ENCODE peak calls at places on chromosomes 2 and 18, in six cellular contexts. T is activated naive CD4-positive, alpha-beta T cell treated with anti-CD3 and anti-CD28 coated beads, Interleukin-2, amount 50 U/mL, for 72 hours; J is HCT116; X is gastrocnemius medialis; C is T-cell; Y is A549. U is an unnamed sample.
A peak's percentile ranks its signal among the peaks of the same experiment; 100 is the strongest.

GRCh38 chr2:168217920-168218319 is 29.5 kb downstream of the STK39 start:
- ATAC-seq in T (no peak), J (no peak), X (no peak), C (no peak), Y (no peak), U (no peak)

GRCh38 chr2:83103602-83104001 is 1355.5 kb downstream of the SUCLG1 start:
- ATAC-seq in T (no peak), J (no peak), X (no peak), C (no peak), Y (no peak), U (no peak)

GRCh38 chr2:189217546-189217945 is 38.0 kb upstream of the COL5A2 start:
- ATAC-seq in T (no peak), J (no peak), X (no peak), C (no peak), Y (peak; percentile 90), U (no peak)

GRCh38 chr2:70104231-70105111 is 17.2 kb downstream of the PCBP1 start:
- ATAC-seq in T (no peak), J (no peak), X (no peak), C (no peak), Y (no peak), U (no peak)

GRCh38 chr18:34528177-34528576 is 181.9 kb upstream of the DTNA start:
- ATAC-seq in T (no peak), J (no peak), X (no peak), C (no peak), Y (no peak), U (no peak)

GRCh38 chr2:182821172-182821571 is 45.3 kb downstream of the FRZB start:
- ATAC-seq in T (no peak), J (no peak), X (no peak), C (no peak), Y (no peak), U (no peak)

GRCh38 chr18:74507120-74507881 is 11.1 kb downstream of the CNDP2 start:
- ATAC-seq in T (no peak), J (no peak), X (no peak), C (no peak), Y (no peak), U (no peak)

GRCh38 chr2:109690822-109691541 is 76.8 kb downstream of the SOWAHC start:
- ATAC-seq in T (no peak), J (no peak), X (no peak), C (no peak), Y (no peak), U (peak; percentile 89)

GRCh38 chr2:24576617-24577016 is 85.6 kb downstream of the NCOA1 start:
- ATAC-seq in T (peak; percentile 78), J (no peak), X (no peak), C (no peak), Y (no peak), U (no peak)

GRCh38 chr2:160478660-160479059 is 14.9 kb downstream of the RBMS1 start:
- ATAC-seq in T (no peak), J (no peak), X (no peak), C (no peak), Y (no peak), U (no peak)

GRCh38 chr2:176120369-176121307 is 1.9 kb upstream of the HOXD9 start:
- ATAC-seq in T (no peak), J (no peak), X (no peak), C (no peak), Y (no peak), U (no peak)

GRCh38 chr2:219278655-219279150 is 463 bp upstream of the DNAJB2 start:
- ATAC-seq in T (no peak), J (peak; percentile 24), X (peak; percentile 60), C (no peak), Y (no peak), U (no peak)

GRCh38 chr18:35118641-35119040 is 77.4 kb downstream of the MAPRE2 start:
- ATAC-seq in T (no peak), J (no peak), X (peak; percentile 17), C (no peak), Y (no peak), U (no peak)

GRCh38 chr2:200226652-200227426 is 79.7 kb upstream of the SPATS2L start:
- ATAC-seq in T (no peak), J (no peak), X (no peak), C (no peak), Y (no peak), U (no peak)

GRCh38 chr18:23903971-23904370 is 110.6 kb upstream of the TTC39C start:
- ATAC-seq in T (no peak), J (no peak), X (no peak), C (no peak), Y (no peak), U (no peak)

GRCh38 chr2:120436885-120437603 is 91.1 kb downstream of the INHBB start:
- ATAC-seq in T (peak; percentile 33), J (peak; percentile 86), X (peak; percentile 53), C (no peak), Y (peak; percentile 91), U (peak; percentile 65)

GRCh38 chr2:124027182-124027581 is 2.1 kb downstream of the CNTNAP5 start:
- ATAC-seq in T (no peak), J (no peak), X (no peak), C (no peak), Y (peak; percentile 89), U (peak; percentile 67)

GRCh38 chr2:120976501-120977307 is 241.0 kb downstream of the GLI2 start:
- ATAC-seq in T (no peak), J (no peak), X (no peak), C (no peak), Y (no peak), U (no peak)

GRCh38 chr2:230944123-230944653 is 19.1 kb upstream of the GPR55 start:
- ATAC-seq in T (peak; percentile 83), J (no peak), X (no peak), C (no peak), Y (no peak), U (no peak)

GRCh38 chr2:238381341-238382130 is 45.2 kb upstream of the ASB1 start:
- ATAC-seq in T (no peak), J (no peak), X (no peak), C (no peak), Y (no peak), U (no peak)

GRCh38 chr2:67318014-67318413 is 79.1 kb upstream of the ETAA1 start:
- ATAC-seq in T (no peak), J (no peak), X (no peak), C (no peak), Y (no peak), U (no peak)

GRCh38 chr2:176814740-176815367 is 397.7 kb upstream of the HNRNPA3 start:
- ATAC-seq in T (peak; percentile 41), J (peak; percentile 69), X (no peak), C (peak; percentile 52), Y (peak; percentile 53), U (peak; percentile 29)

GRCh38 chr2:9995059-9995458 is 43.6 kb downstream of the GRHL1 start:
- ATAC-seq in T (no peak), J (no peak), X (no peak), C (no peak), Y (no peak), U (no peak)

GRCh38 chr2:17877811-17878221 is 651 bp upstream of the KCNS3 start:
- ATAC-seq in T (no peak), J (no peak), X (peak; percentile 6), C (no peak), Y (no peak), U (peak; percentile 17)